ENCODE peak calls at places on chromosomes 11 and 22, in eight cellular contexts. One of them, this sample, is unnamed.

GRCh38 chr11:61587541-61587941 is 6.7 kb upstream of the SYT7 start:
- DNase-seq in kidney tubule cell: no peak
- DNase-seq in caudate nucleus: no peak
- DNase-seq in NAMALWA: no peak
- DNase-seq in T-cell: peak; percentile 38
- DNase-seq in heart left ventricle: peak; percentile 70
- DNase-seq in GM23248: peak; percentile 76
- DNase-seq in left cardiac atrium: peak; percentile 55
- DNase-seq in this sample: peak; percentile 70

GRCh38 chr11:10642298-10642697 is 51.3 kb downstream of the IRAG1 start:
- DNase-seq in kidney tubule cell: no peak
- DNase-seq in caudate nucleus: no peak
- DNase-seq in NAMALWA: no peak
- DNase-seq in T-cell: no peak
- DNase-seq in heart left ventricle: no peak
- DNase-seq in GM23248: no peak
- DNase-seq in left cardiac atrium: no peak
- DNase-seq in this sample: no peak

GRCh38 chr11:57974132-57974531 is 49.5 kb upstream of the OR9Q1 start:
- DNase-seq in kidney tubule cell: no peak
- DNase-seq in caudate nucleus: no peak
- DNase-seq in NAMALWA: no peak
- DNase-seq in T-cell: no peak
- DNase-seq in heart left ventricle: no peak
- DNase-seq in GM23248: no peak
- DNase-seq in left cardiac atrium: no peak
- DNase-seq in this sample: no peak

GRCh38 chr11:130520231-130520630 is 71.8 kb downstream of the ADAMTS15 start:
- DNase-seq in kidney tubule cell: no peak
- DNase-seq in caudate nucleus: no peak
- DNase-seq in NAMALWA: no peak
- DNase-seq in T-cell: no peak
- DNase-seq in heart left ventricle: peak; percentile 45
- DNase-seq in GM23248: no peak
- DNase-seq in left cardiac atrium: peak; percentile 79
- DNase-seq in this sample: no peak

GRCh38 chr11:69362315-69362714 is 68.4 kb downstream of the MYEOV start:
- DNase-seq in kidney tubule cell: no peak
- DNase-seq in caudate nucleus: no peak
- DNase-seq in NAMALWA: no peak
- DNase-seq in T-cell: no peak
- DNase-seq in heart left ventricle: no peak
- DNase-seq in GM23248: no peak
- DNase-seq in left cardiac atrium: no peak
- DNase-seq in this sample: no peak

GRCh38 chr11:122691751-122692150 is 36.2 kb downstream of the UBASH3B start:
- DNase-seq in kidney tubule cell: no peak
- DNase-seq in caudate nucleus: no peak
- DNase-seq in NAMALWA: no peak
- DNase-seq in T-cell: no peak
- DNase-seq in heart left ventricle: no peak
- DNase-seq in GM23248: no peak
- DNase-seq in left cardiac atrium: no peak
- DNase-seq in this sample: no peak

GRCh38 chr22:27877501-27877900 is 41.6 kb downstream of the PITPNB start:
- DNase-seq in kidney tubule cell: no peak
- DNase-seq in caudate nucleus: peak; percentile 7
- DNase-seq in NAMALWA: no peak
- DNase-seq in T-cell: no peak
- DNase-seq in heart left ventricle: no peak
- DNase-seq in GM23248: no peak
- DNase-seq in left cardiac atrium: no peak
- DNase-seq in this sample: no peak

GRCh38 chr11:7555067-7555699 is 41.4 kb downstream of the PPFIBP2 start:
- DNase-seq in kidney tubule cell: peak; percentile 36
- DNase-seq in caudate nucleus: peak; percentile 24
- DNase-seq in NAMALWA: no peak
- DNase-seq in T-cell: no peak
- DNase-seq in heart left ventricle: peak; percentile 60
- DNase-seq in GM23248: peak; percentile 53
- DNase-seq in left cardiac atrium: peak; percentile 77
- DNase-seq in this sample: no peak

GRCh38 chr11:81674211-81674610 is 1059.5 kb downstream of the FAM181B start:
- DNase-seq in kidney tubule cell: no peak
- DNase-seq in caudate nucleus: no peak
- DNase-seq in NAMALWA: no peak
- DNase-seq in T-cell: no peak
- DNase-seq in heart left ventricle: no peak
- DNase-seq in GM23248: no peak
- DNase-seq in left cardiac atrium: no peak
- DNase-seq in this sample: peak; percentile 0

GRCh38 chr11:125404811-125405481 is 91.1 kb downstream of the FEZ1 start:
- DNase-seq in kidney tubule cell: peak; percentile 31
- DNase-seq in caudate nucleus: peak; percentile 62
- DNase-seq in NAMALWA: peak; percentile 65
- DNase-seq in T-cell: peak; percentile 55
- DNase-seq in heart left ventricle: peak; percentile 71
- DNase-seq in GM23248: peak; percentile 67
- DNase-seq in left cardiac atrium: peak; percentile 79
- DNase-seq in this sample: peak; percentile 77

GRCh38 chr11:33735426-33736147 is 636 bp downstream of the CD59 start:
- DNase-seq in kidney tubule cell: peak; percentile 53
- DNase-seq in caudate nucleus: no peak
- DNase-seq in NAMALWA: peak; percentile 82
- DNase-seq in T-cell: peak; percentile 38
- DNase-seq in heart left ventricle: peak; percentile 50
- DNase-seq in GM23248: peak; percentile 64
- DNase-seq in left cardiac atrium: peak; percentile 40
- DNase-seq in this sample: peak; percentile 57

GRCh38 chr11:65487467-65488272 is 11.2 kb upstream of the MALAT1 start:
- DNase-seq in kidney tubule cell: peak; percentile 100
- DNase-seq in caudate nucleus: peak; percentile 100
- DNase-seq in NAMALWA: peak; percentile 93
- DNase-seq in T-cell: no peak
- DNase-seq in heart left ventricle: peak; percentile 100
- DNase-seq in GM23248: peak; percentile 100
- DNase-seq in left cardiac atrium: peak; percentile 98
- DNase-seq in this sample: peak; percentile 99

GRCh38 chr11:103210543-103210942 is 101.3 kb downstream of the DYNC2H1 start:
- DNase-seq in kidney tubule cell: no peak
- DNase-seq in caudate nucleus: no peak
- DNase-seq in NAMALWA: no peak
- DNase-seq in T-cell: no peak
- DNase-seq in heart left ventricle: no peak
- DNase-seq in GM23248: no peak
- DNase-seq in left cardiac atrium: no peak
- DNase-seq in this sample: no peak

GRCh38 chr11:32391965-32392553 is 43.3 kb downstream of the WT1 start:
- DNase-seq in kidney tubule cell: peak; percentile 11
- DNase-seq in caudate nucleus: no peak
- DNase-seq in NAMALWA: no peak
- DNase-seq in T-cell: no peak
- DNase-seq in heart left ventricle: no peak
- DNase-seq in GM23248: peak; percentile 44
- DNase-seq in left cardiac atrium: no peak
- DNase-seq in this sample: peak; percentile 96

GRCh38 chr11:72745511-72745910 is 6.7 kb downstream of the ARAP1 start:
- DNase-seq in kidney tubule cell: no peak
- DNase-seq in caudate nucleus: no peak
- DNase-seq in NAMALWA: no peak
- DNase-seq in T-cell: no peak
- DNase-seq in heart left ventricle: no peak
- DNase-seq in GM23248: no peak
- DNase-seq in left cardiac atrium: no peak
- DNase-seq in this sample: no peak

GRCh38 chr11:126175261-126175885 is 36.1 kb downstream of the RPUSD4 start:
- DNase-seq in kidney tubule cell: no peak
- DNase-seq in caudate nucleus: no peak
- DNase-seq in NAMALWA: no peak
- DNase-seq in T-cell: no peak
- DNase-seq in heart left ventricle: peak; percentile 28
- DNase-seq in GM23248: peak; percentile 42
- DNase-seq in left cardiac atrium: peak; percentile 58
- DNase-seq in this sample: peak; percentile 77

GRCh38 chr11:115170133-115170815 is 333.9 kb downstream of the CADM1 start:
- DNase-seq in kidney tubule cell: peak; percentile 50
- DNase-seq in caudate nucleus: no peak
- DNase-seq in NAMALWA: peak; percentile 49
- DNase-seq in T-cell: no peak
- DNase-seq in heart left ventricle: no peak
- DNase-seq in GM23248: peak; percentile 47
- DNase-seq in left cardiac atrium: no peak
- DNase-seq in this sample: peak; percentile 55

GRCh38 chr22:21587803-21588611 is 20.5 kb downstream of the UBE2L3 start:
- DNase-seq in kidney tubule cell: no peak
- DNase-seq in caudate nucleus: peak; percentile 14
- DNase-seq in NAMALWA: peak; percentile 53
- DNase-seq in T-cell: no peak
- DNase-seq in heart left ventricle: no peak
- DNase-seq in GM23248: no peak
- DNase-seq in left cardiac atrium: no peak
- DNase-seq in this sample: peak; percentile 46

GRCh38 chr11:130403301-130403804 is 25.1 kb downstream of the ADAMTS8 start:
- DNase-seq in kidney tubule cell: peak; percentile 80
- DNase-seq in caudate nucleus: peak; percentile 50
- DNase-seq in NAMALWA: no peak
- DNase-seq in T-cell: no peak
- DNase-seq in heart left ventricle: peak; percentile 59
- DNase-seq in GM23248: peak; percentile 97
- DNase-seq in left cardiac atrium: peak; percentile 69
- DNase-seq in this sample: peak; percentile 76

This sample was measured in cardiac muscle cell.